ENCODE peak calls at places on chromosome 6, in six cellular contexts. L, P, D, I, U and A are unnamed samples.

GRCh38 chr6:156840606-156841005 is 63.4 kb downstream of the ARID1B start:
- DNase-seq in L (no peak), P (no peak), D (no peak), I (no peak), U (no peak), A (no peak)

GRCh38 chr6:108914235-108915022 is 66.2 kb downstream of the ARMC2 start:
- DNase-seq in L (no peak), P (peak), D (no peak), I (peak), U (peak), A (peak)

GRCh38 chr6:90429713-90430112 is 133.1 kb upstream of the BACH2 start:
- DNase-seq in L (peak), P (peak), D (no peak), I (no peak), U (no peak), A (peak)

GRCh38 chr6:17588011-17588410 is 12.1 kb upstream of the FAM8A1 start:
- DNase-seq in L (no peak), P (no peak), D (no peak), I (no peak), U (no peak), A (no peak)

GRCh38 chr6:5112065-5112799 is 27.1 kb downstream of the PPP1R3G start:
- DNase-seq in L (peak), P (no peak), D (no peak), I (no peak), U (no peak), A (peak)

GRCh38 chr6:129766959-129767728 is 57.2 kb upstream of the ARHGAP18 start:
- DNase-seq in L (peak), P (peak), D (peak), I (peak), U (peak), A (peak)

GRCh38 chr6:133396225-133396624 is 155.1 kb downstream of the EYA4 start:
- DNase-seq in L (peak), P (peak), D (no peak), I (no peak), U (no peak), A (no peak)

GRCh38 chr6:73560853-73561407 is 40.1 kb upstream of the EEF1A1 start:
- DNase-seq in L (no peak), P (no peak), D (no peak), I (no peak), U (no peak), A (no peak)

GRCh38 chr6:160733045-160733646 is 31.1 kb downstream of the PLG start:
- DNase-seq in L (peak), P (peak), D (peak), I (no peak), U (peak), A (peak)

GRCh38 chr6:150733726-150734125 is 131.8 kb upstream of the MTHFD1L start:
- DNase-seq in L (no peak), P (no peak), D (no peak), I (no peak), U (no peak), A (no peak)

GRCh38 chr6:166351715-166352285 is 9.5 kb upstream of the SFT2D1 start:
- DNase-seq in L (no peak), P (no peak), D (peak), I (no peak), U (no peak), A (peak)

GRCh38 chr6:144898741-144899140 is 613.6 kb downstream of the UTRN start:
- DNase-seq in L (peak), P (no peak), D (no peak), I (no peak), U (no peak), A (peak)

GRCh38 chr6:11325431-11325830 is 93.0 kb upstream of the NEDD9 start:
- DNase-seq in L (no peak), P (no peak), D (no peak), I (no peak), U (no peak), A (no peak)

GRCh38 chr6:33277663-33278391 is 904 bp downstream of the B3GALT4 start:
- DNase-seq in L (no peak), P (peak), D (peak), I (no peak), U (peak), A (no peak)

GRCh38 chr6:115735610-115736009 is 325.1 kb downstream of the FRK start:
- DNase-seq in L (no peak), P (no peak), D (no peak), I (no peak), U (no peak), A (no peak)

GRCh38 chr6:139569561-139569960 is 195.1 kb upstream of the CITED2 start:
- DNase-seq in L (peak), P (peak), D (no peak), I (no peak), U (no peak), A (no peak)

GRCh38 chr6:56532766-56533551 is 109.7 kb downstream of the DST start:
- DNase-seq in L (no peak), P (no peak), D (no peak), I (no peak), U (no peak), A (no peak)

GRCh38 chr6:154352898-154353585 is 3.6 kb downstream of the IPCEF1 start:
- DNase-seq in L (no peak), P (no peak), D (peak), I (no peak), U (peak), A (no peak)

GRCh38 chr6:161226005-161226964 is 47.6 kb downstream of the AGPAT4 start:
- DNase-seq in L (no peak), P (no peak), D (no peak), I (no peak), U (peak), A (no peak)

GRCh38 chr6:90274481-90275030 is 22.1 kb downstream of the BACH2 start:
- DNase-seq in L (no peak), P (no peak), D (peak), I (peak), U (peak), A (no peak)

GRCh38 chr6:13903399-13903798 is 21.4 kb upstream of the RNF182 start:
- DNase-seq in L (no peak), P (no peak), D (no peak), I (no peak), U (no peak), A (no peak)

GRCh38 chr6:164379786-164380185 is 929.6 kb downstream of the C6orf118 start:
- DNase-seq in L (peak), P (no peak), D (no peak), I (no peak), U (no peak), A (peak)

GRCh38 chr6:101069191-101069795 is 188.2 kb upstream of the ASCC3 start:
- DNase-seq in L (peak), P (no peak), D (no peak), I (no peak), U (no peak), A (no peak)

GRCh38 chr6:56724455-56724854 is 81.8 kb upstream of the DST start:
- DNase-seq in L (peak), P (peak), D (no peak), I (no peak), U (no peak), A (peak)

GRCh38 chr6:146876271-146877151 is 277.7 kb downstream of the ADGB start:
- DNase-seq in L (no peak), P (no peak), D (peak), I (no peak), U (no peak), A (peak)

GRCh38 chr6:85464722-85465150 is 14.9 kb downstream of the NT5E start:
- DNase-seq in L (peak), P (peak), D (no peak), I (no peak), U (peak), A (peak)

GRCh38 chr6:147170269-147170668 is 33.9 kb upstream of the STXBP5 start:
- DNase-seq in L (peak), P (peak), D (no peak), I (no peak), U (no peak), A (peak)

GRCh38 chr6:24329451-24329850 is 28.4 kb downstream of the DCDC2 start:
- DNase-seq in L (no peak), P (no peak), D (no peak), I (no peak), U (no peak), A (no peak)

GRCh38 chr6:3376888-3377535 is 79.8 kb downstream of the SLC22A23 start:
- DNase-seq in L (no peak), P (peak), D (no peak), I (no peak), U (no peak), A (peak)

GRCh38 chr6:13711384-13711725 is 280 bp downstream of the RANBP9 start:
- DNase-seq in L (no peak), P (no peak), D (no peak), I (no peak), U (no peak), A (peak)

GRCh38 chr6:33201147-33201545 is 479 bp downstream of the SLC39A7 start:
- DNase-seq in L (no peak), P (no peak), D (no peak), I (no peak), U (no peak), A (no peak)

GRCh38 chr6:112362827-112363565 is 15.9 kb downstream of the RFPL4B start:
- DNase-seq in L (no peak), P (no peak), D (no peak), I (no peak), U (no peak), A (no peak)

GRCh38 chr6:17156112-17156921 is 54.5 kb downstream of the STMND1 start:
- DNase-seq in L (peak), P (peak), D (no peak), I (peak), U (peak), A (peak)

GRCh38 chr6:36911946-36912555 is 26.3 kb downstream of the C6orf89 start:
- DNase-seq in L (no peak), P (no peak), D (no peak), I (no peak), U (peak), A (no peak)

GRCh38 chr6:69233195-69233524 is 563.6 kb downstream of the LMBRD1 start:
- DNase-seq in L (no peak), P (no peak), D (no peak), I (no peak), U (no peak), A (no peak)

GRCh38 chr6:1719922-1720321 is 110.2 kb downstream of the FOXC1 start:
- DNase-seq in L (no peak), P (no peak), D (no peak), I (no peak), U (no peak), A (no peak)